ENCODE peak calls at places on chromosomes 5 and 9, in six cellular contexts. A, W, K, M, Q and H are unnamed samples.

GRCh38 chr9:133118568-133118967 is 2.5 kb downstream of the RALGDS start:
- DNase-seq in M (no peak), A (no peak), Q (no peak), W (no peak), K (no peak), H (peak; percentile 20)

GRCh38 chr9:91886433-91887031 is 63.5 kb downstream of the ROR2 start:
- DNase-seq in W (no peak), K (no peak), Q (no peak), A (no peak), M (no peak), H (no peak)

GRCh38 chr9:34377402-34377741 is 674 bp upstream of the MYORG start:
- DNase-seq in K (no peak), W (no peak), A (no peak), M (no peak), Q (peak; percentile 47), H (peak; percentile 72)

GRCh38 chr9:132946216-132946615 is 1.8 kb upstream of the TSC1 start:
- DNase-seq in K (no peak), Q (no peak), M (no peak), W (no peak), A (no peak), H (no peak)

GRCh38 chr5:80884086-80884813 is 75.9 kb upstream of the RASGRF2 start:
- DNase-seq in K (no peak), Q (no peak), W (no peak), A (no peak), M (no peak), H (no peak)

GRCh38 chr9:110604101-110604710 is 24.7 kb upstream of the SVEP1 start:
- DNase-seq in W (no peak), K (no peak), M (no peak), A (no peak), Q (no peak), H (no peak)

GRCh38 chr5:102668220-102668930 is 86.7 kb upstream of the PAM start:
- DNase-seq in W (no peak), Q (no peak), K (no peak), M (peak; percentile 82), A (no peak), H (no peak)

GRCh38 chr9:10855847-10856246 is 243.0 kb upstream of the PTPRD start:
- DNase-seq in A (no peak), W (peak; percentile 26), M (peak; percentile 4), K (no peak), Q (no peak), H (no peak)

GRCh38 chr5:39130716-39131115 is 56.5 kb upstream of the RICTOR start:
- DNase-seq in Q (no peak), K (no peak), A (no peak), W (no peak), M (no peak), H (no peak)

GRCh38 chr5:140875085-140876065 is at the start of gene PCDHA12:
- DNase-seq in Q (no peak), A (no peak), K (no peak), M (no peak), W (peak; percentile 76), H (no peak)

GRCh38 chr9:125763373-125763772 is 16.2 kb downstream of the PBX3 start:
- DNase-seq in K (no peak), M (peak; percentile 85), Q (no peak), A (no peak), W (peak; percentile 79), H (no peak)

GRCh38 chr9:137984005-137984404 is 106.4 kb downstream of the CACNA1B start:
- DNase-seq in W (no peak), M (no peak), Q (no peak), K (no peak), A (no peak), H (no peak)

GRCh38 chr5:169545762-169546161 is 37.8 kb upstream of the SPDL1 start:
- DNase-seq in Q (no peak), M (no peak), K (no peak), W (peak; percentile 31), A (no peak), H (no peak)

GRCh38 chr5:81234801-81235200 is 1.7 kb downstream of the CKMT2 start:
- DNase-seq in K (no peak), M (no peak), A (no peak), W (no peak), Q (peak; percentile 30), H (no peak)

GRCh38 chr5:135850231-135850630 is 15.8 kb downstream of the SLC25A48 start:
- DNase-seq in Q (no peak), W (no peak), A (no peak), M (no peak), K (no peak), H (no peak)

GRCh38 chr9:4642351-4642750 is 19.7 kb upstream of the PLPP6 start:
- DNase-seq in A (no peak), W (no peak), K (no peak), M (no peak), Q (no peak), H (no peak)

GRCh38 chr5:163790497-163790896 is 285.1 kb downstream of the MAT2B start:
- DNase-seq in M (no peak), A (no peak), K (no peak), Q (no peak), W (peak; percentile 84), H (no peak)

GRCh38 chr9:137025120-137025966 is 2.7 kb downstream of the ABCA2 start:
- DNase-seq in K (no peak), W (no peak), Q (no peak), M (peak; percentile 80), A (peak; percentile 58), H (no peak)

GRCh38 chr9:122820490-122820845 is 7.9 kb downstream of the PDCL start:
- DNase-seq in A (no peak), M (no peak), W (no peak), K (no peak), Q (no peak), H (no peak)

GRCh38 chr5:124841829-124842712 is 95.6 kb upstream of the ZNF608 start:
- DNase-seq in M (no peak), W (peak; percentile 100), A (no peak), Q (no peak), K (no peak), H (no peak)

GRCh38 chr5:156393980-156394379 is 67.0 kb downstream of the SGCD start:
- DNase-seq in M (no peak), K (no peak), W (no peak), Q (no peak), A (no peak), H (no peak)

GRCh38 chr9:128470560-128470959 is 14.8 kb downstream of the ODF2 start:
- DNase-seq in K (no peak), W (peak; percentile 43), Q (no peak), A (no peak), M (no peak), H (no peak)

GRCh38 chr5:59673438-59674058 is 220.0 kb downstream of the PDE4D start:
- DNase-seq in K (no peak), Q (no peak), A (no peak), W (peak; percentile 59), M (peak; percentile 11), H (no peak)

GRCh38 chr5:43233946-43234345 is 41.9 kb downstream of the NIM1K start:
- DNase-seq in A (no peak), M (no peak), W (no peak), K (no peak), Q (no peak), H (no peak)

GRCh38 chr5:178793156-178793555 is 62.7 kb upstream of the ZNF354A start:
- DNase-seq in W (peak; percentile 60), A (peak; percentile 44), K (no peak), M (no peak), Q (no peak), H (no peak)

GRCh38 chr9:137127301-137128157 is 11.4 kb upstream of the GRIN1 start:
- DNase-seq in K (no peak), M (no peak), A (no peak), W (no peak), Q (no peak), H (peak; percentile 68)

GRCh38 chr5:133117930-133118445 is 66.2 kb downstream of the HSPA4 start:
- DNase-seq in K (no peak), A (no peak), Q (no peak), W (no peak), M (no peak), H (no peak)

GRCh38 chr5:77486344-77486962 is 5.7 kb downstream of the WDR41 start:
- DNase-seq in K (no peak), A (no peak), M (no peak), W (peak; percentile 76), Q (no peak), H (no peak)

GRCh38 chr5:17000296-17000939 is 64.3 kb upstream of the MYO10 start:
- DNase-seq in Q (no peak), W (peak; percentile 68), A (no peak), K (no peak), M (no peak), H (no peak)

GRCh38 chr5:106699198-106699597 is 971.5 kb downstream of the EFNA5 start:
- DNase-seq in W (no peak), M (no peak), A (no peak), Q (no peak), K (no peak), H (no peak)